ENCODE peak calls at places on chromosomes 12 and 14, in eight cellular contexts. T is kidney; I is neural crest cell; E is uterus; Z is glutamatergic neuron; N is aorta; K is effector CD4-positive, alpha-beta T cell; J is epithelial cell of prostate. G is an unnamed sample.
A peak's percentile ranks its signal among the peaks of the same experiment; 100 is the strongest.

GRCh38 chr12:88044035-88044434 is 14.8 kb upstream of the C12orf50 start:
- DNase-seq in J (no peak), Z (no peak), E (no peak), I (no peak), T (no peak), K (no peak), N (no peak), G (no peak)

GRCh38 chr12:80861636-80862378 is 75.9 kb downstream of the LIN7A start:
- DNase-seq in I (no peak), N (no peak), Z (no peak), T (no peak), E (no peak), K (no peak), J (no peak), G (no peak)

GRCh38 chr14:55746533-55746932 is 166.5 kb downstream of the KTN1 start:
- DNase-seq in K (no peak), E (no peak), J (no peak), Z (no peak), T (no peak), N (no peak), I (no peak), G (no peak)

GRCh38 chr14:23056956-23057756 is at the start of gene CDH24:
- DNase-seq in N (peak; percentile 90), J (no peak), I (peak; percentile 72), Z (peak; percentile 86), E (peak; percentile 82), T (peak; percentile 89), K (peak; percentile 64), G (no peak)

GRCh38 chr12:106139422-106140141 is 828 bp upstream of the NUAK1 start:
- DNase-seq in E (peak; percentile 76), Z (peak; percentile 70), T (peak; percentile 95), K (no peak), J (no peak), N (peak; percentile 95), I (peak; percentile 55), G (peak; percentile 55)

GRCh38 chr14:58918066-58918465 is 270.4 kb upstream of the DAAM1 start:
- DNase-seq in N (no peak), Z (no peak), E (no peak), T (no peak), I (no peak), J (no peak), K (no peak), G (no peak)

GRCh38 chr12:46717159-46717558 is 108.6 kb downstream of the SLC38A4 start:
- DNase-seq in Z (no peak), J (no peak), N (no peak), K (no peak), E (no peak), I (no peak), T (no peak), G (no peak)

GRCh38 chr14:77549451-77549850 is 50.8 kb upstream of the ISM2 start:
- DNase-seq in K (no peak), T (no peak), I (no peak), N (no peak), Z (no peak), J (no peak), E (no peak), G (no peak)

GRCh38 chr12:6767592-6768384 is 1.6 kb downstream of the PTMS start:
- DNase-seq in I (no peak), T (no peak), J (no peak), K (no peak), N (no peak), Z (peak; percentile 37), E (no peak), G (no peak)

GRCh38 chr14:85439696-85440328 is 90.1 kb upstream of the FLRT2 start:
- DNase-seq in J (no peak), E (no peak), T (no peak), K (no peak), Z (no peak), I (no peak), N (no peak), G (no peak)

GRCh38 chr12:96199465-96199864 is 5.3 kb downstream of the ELK3 start:
- DNase-seq in I (no peak), E (no peak), N (no peak), K (no peak), Z (no peak), T (no peak), J (no peak), G (no peak)

GRCh38 chr14:76056128-76056527 is 70.6 kb downstream of the IFT43 start:
- DNase-seq in Z (no peak), N (no peak), I (no peak), K (no peak), E (no peak), T (no peak), J (no peak), G (no peak)

GRCh38 chr12:54082402-54082892 is 28.8 kb downstream of the HOXC4 start:
- DNase-seq in E (peak; percentile 73), K (peak; percentile 17), T (peak; percentile 87), I (no peak), N (no peak), Z (no peak), J (no peak), G (no peak)

GRCh38 chr12:117365072-117365616 is 3.7 kb upstream of the NOS1 start:
- DNase-seq in E (no peak), Z (no peak), J (no peak), K (no peak), T (no peak), N (no peak), I (no peak), G (no peak)

GRCh38 chr14:50001999-50002925 is 109.4 kb downstream of the ARF6 start:
- DNase-seq in N (no peak), K (peak; percentile 61), I (no peak), Z (no peak), E (no peak), J (no peak), T (peak; percentile 81), G (no peak)

GRCh38 chr12:59895161-59895785 is 299.4 kb downstream of the SLC16A7 start:
- DNase-seq in N (no peak), T (no peak), K (no peak), E (no peak), J (no peak), I (no peak), Z (no peak), G (peak; percentile 21)

GRCh38 chr12:3342051-3342450 is 149.0 kb upstream of the PRMT8 start:
- DNase-seq in T (no peak), J (no peak), Z (peak; percentile 80), N (no peak), E (no peak), K (no peak), I (peak; percentile 60), G (peak; percentile 61)

GRCh38 chr14:72591401-72591800 is 302.5 kb downstream of the DPF3 start:
- DNase-seq in E (no peak), T (no peak), J (no peak), N (no peak), Z (no peak), K (no peak), I (no peak), G (no peak)

GRCh38 chr14:71701990-71702389 is 230.2 kb upstream of the RGS6 start:
- DNase-seq in K (no peak), N (no peak), T (no peak), J (peak; percentile 85), I (no peak), E (no peak), Z (no peak), G (no peak)

GRCh38 chr14:89600950-89601826 is 184.2 kb upstream of the FOXN3 start:
- DNase-seq in T (no peak), E (no peak), K (no peak), J (no peak), N (no peak), I (no peak), Z (no peak), G (no peak)

GRCh38 chr14:33530358-33530757 is 420.5 kb downstream of the EGLN3 start:
- DNase-seq in N (no peak), Z (no peak), T (no peak), K (no peak), E (no peak), I (no peak), J (no peak), G (no peak)